ENCODE peak calls at places on chromosomes 12 and 14, in four cellular contexts. G is K562, F is H1, Q is GM12878. H is an unnamed sample.

GRCh38 chr14:101836131-101836530 is 74.6 kb downstream of the PPP2R5C start:
- DNase-seq in G (no peak), F (no peak), Q (no peak), H (peak)

GRCh38 chr12:109461049-109461845 is 15.9 kb downstream of the KCTD10 start:
- DNase-seq in G (peak), F (no peak), Q (no peak), H (peak)

GRCh38 chr14:41607966-41608663 is 1.4 kb downstream of the LRFN5 start:
- DNase-seq in G (no peak), F (peak), Q (no peak), H (no peak)

GRCh38 chr12:47082963-47083621 is 3.3 kb upstream of the AMIGO2 start:
- DNase-seq in G (peak), F (no peak), Q (no peak), H (peak)

GRCh38 chr14:101839236-101839635 is 77.7 kb downstream of the PPP2R5C start:
- DNase-seq in G (no peak), F (no peak), Q (peak), H (no peak)

GRCh38 chr12:120849765-120850164 is 54.4 kb downstream of the SPPL3 start:
- DNase-seq in G (no peak), F (no peak), Q (no peak), H (peak)

GRCh38 chr14:95683793-95684192 is 2.4 kb upstream of the TCL1B start:
- DNase-seq in G (peak), F (peak), Q (no peak), H (no peak)

GRCh38 chr14:84403585-84403984 is 1126.4 kb upstream of the FLRT2 start:
- DNase-seq in G (no peak), F (no peak), Q (no peak), H (no peak)

GRCh38 chr12:42482820-42483533 is 106.6 kb downstream of the PRICKLE1 start:
- DNase-seq in G (peak), F (peak), Q (no peak), H (peak)

GRCh38 chr14:100547633-100548294 is 39.5 kb downstream of the BEGAIN start:
- DNase-seq in G (no peak), F (no peak), Q (no peak), H (peak)

GRCh38 chr12:121955258-121956040 is 37.1 kb downstream of the CFAP251 start:
- DNase-seq in G (peak), F (no peak), Q (no peak), H (peak)
- TF ChIP-seq CHD1 in G (no peak), F (no peak), Q (no peak), H (no peak)

DNA sequence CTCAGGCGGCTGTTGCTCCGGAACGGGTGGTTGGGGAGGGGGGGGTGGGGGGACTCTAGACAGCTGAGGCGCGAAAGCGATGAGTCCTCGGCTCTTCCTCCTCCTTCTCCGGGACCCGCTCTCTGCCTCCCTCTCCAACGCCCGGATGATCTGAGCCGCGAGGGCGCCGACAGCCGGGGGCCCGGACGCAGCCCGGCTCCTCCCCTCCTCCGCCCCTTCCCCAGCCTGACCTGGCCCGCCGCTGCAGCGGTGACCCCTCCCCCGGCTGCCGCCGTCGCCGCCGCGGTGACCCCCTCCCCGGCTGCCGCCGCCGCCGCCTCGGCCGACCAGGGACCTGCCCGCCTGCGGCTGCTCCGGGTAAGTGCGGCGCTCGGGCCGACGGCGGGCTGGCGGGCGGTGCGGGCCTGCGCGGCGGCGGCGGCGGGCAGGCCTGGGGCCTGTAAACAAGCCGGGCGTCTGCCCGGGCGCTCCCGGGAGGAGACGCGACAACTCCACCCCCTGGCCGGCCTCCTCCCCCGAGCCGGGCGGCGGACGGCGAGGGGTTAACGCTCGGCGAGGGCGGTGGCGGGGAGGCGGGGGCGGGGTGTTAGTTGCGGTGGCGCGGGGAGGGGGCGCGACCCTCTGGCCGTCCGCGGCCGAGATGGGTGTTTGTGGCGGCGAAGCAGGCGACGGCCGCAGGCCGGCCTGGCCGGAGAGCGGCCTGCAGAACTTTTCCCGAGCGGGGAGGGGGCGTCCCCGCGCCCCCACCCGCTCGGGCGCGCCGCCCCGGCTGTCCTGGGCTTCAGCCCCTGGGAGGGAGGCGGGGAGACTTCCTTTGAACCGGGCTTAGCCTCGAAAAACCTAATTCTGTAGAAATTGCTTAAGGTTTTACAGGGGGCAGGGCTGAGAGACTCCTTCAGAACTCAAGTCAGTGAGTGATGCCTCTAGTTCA is 565 bp downstream of the PPM1A start:
- DNase-seq in G (peak), F (peak), Q (no peak), H (peak)
- TF ChIP-seq CHD1 in G (no peak), F (no peak), Q (no peak), H (no peak)

DNA sequence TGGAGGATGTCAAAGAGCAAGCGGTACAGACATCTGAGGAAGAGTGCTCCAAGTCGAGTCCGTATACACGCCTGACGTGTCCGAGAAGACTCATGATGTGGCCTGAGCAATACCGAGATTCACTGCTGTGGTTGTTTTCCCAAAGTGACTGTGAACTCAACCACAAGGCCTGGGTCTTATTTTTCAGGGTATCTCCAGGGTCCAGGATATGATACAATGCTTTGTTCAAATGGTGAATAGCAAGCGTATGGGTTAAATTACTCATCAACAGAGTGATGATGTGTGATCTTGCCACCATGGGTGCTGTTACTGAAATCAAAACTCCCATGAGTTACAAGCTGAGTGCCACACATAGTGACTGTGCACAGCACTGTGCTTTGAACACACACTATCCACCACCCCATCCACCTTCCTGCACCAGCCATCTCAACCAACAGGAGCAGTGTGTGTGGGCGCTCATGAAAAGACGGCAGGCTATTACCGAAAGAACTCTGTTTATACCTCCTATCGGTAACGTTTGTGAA is 109.6 kb downstream of the BCAT1 start:
- DNase-seq in G (no peak), F (no peak), Q (peak), H (no peak)
- TF ChIP-seq CHD1 in G (no peak), F (no peak), Q (peak), H (no peak)

DNA sequence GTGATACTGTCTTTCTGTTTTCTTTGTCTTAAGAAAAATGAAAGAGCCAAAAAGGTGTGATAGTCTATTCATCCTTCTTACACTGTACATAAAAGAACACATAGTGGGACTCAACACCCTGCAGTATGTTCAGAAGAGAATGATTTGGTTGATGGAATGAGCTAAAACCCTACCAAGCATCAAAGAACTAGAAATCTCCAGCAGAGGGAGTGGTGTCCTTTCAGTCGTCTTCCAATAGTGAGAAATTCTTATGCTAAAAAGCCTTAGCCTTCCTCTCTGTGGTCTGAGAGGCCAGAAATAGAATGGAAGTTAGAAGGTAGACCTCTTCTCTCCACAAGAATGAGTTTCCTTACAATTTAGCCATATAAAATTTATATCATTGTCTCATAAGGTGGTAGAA is 393.4 kb upstream of the SEL1L start:
- DNase-seq in G (no peak), F (no peak), Q (no peak), H (no peak)
- TF ChIP-seq CHD1 in G (no peak), F (no peak), Q (no peak), H (no peak)